ENCODE peak calls at places on chromosome 4, in seven cellular contexts. N, G, I, S, Z, K and V are unnamed samples.

GRCh38 chr4:13546374-13546854 is 2.1 kb upstream of the NKX3-2 start:
- ATAC-seq in Z (no peak), I (no peak), G (no peak), S (no peak), N (no peak), K (no peak), V (no peak)

GRCh38 chr4:186554890-186555827 is at the start of gene MTNR1A:
- ATAC-seq in I (peak; percentile 75), S (peak; percentile 21), Z (no peak), K (no peak), G (peak; percentile 87), N (peak; percentile 88), V (no peak)

GRCh38 chr4:76956961-76957738 is 7.6 kb downstream of the SEPTIN11 start:
- ATAC-seq in S (peak; percentile 25), Z (no peak), I (no peak), K (no peak), N (peak; percentile 89), G (no peak), V (no peak)

GRCh38 chr4:77525538-77525937 is 80.1 kb upstream of the CXCL13 start:
- ATAC-seq in K (no peak), G (no peak), S (no peak), N (no peak), I (no peak), Z (no peak), V (no peak)

GRCh38 chr4:141020801-141021261 is 112.4 kb downstream of the RNF150 start:
- ATAC-seq in Z (no peak), S (no peak), N (no peak), I (no peak), K (no peak), G (no peak), V (no peak)

GRCh38 chr4:186249785-186250739 is 15.9 kb upstream of the F11 start:
- ATAC-seq in G (no peak), K (no peak), Z (no peak), S (no peak), I (no peak), N (no peak), V (no peak)

GRCh38 chr4:89254847-89255246 is 52.8 kb downstream of the GPRIN3 start:
- ATAC-seq in I (peak; percentile 84), Z (peak; percentile 77), K (peak; percentile 76), N (peak; percentile 74), G (no peak), S (peak; percentile 85), V (no peak)

GRCh38 chr4:81052119-81053068 is 21.9 kb downstream of the BMP3 start:
- ATAC-seq in K (peak; percentile 99), S (peak; percentile 90), G (peak; percentile 76), N (peak; percentile 96), I (peak; percentile 99), Z (peak; percentile 65), V (peak; percentile 64)

GRCh38 chr4:127559981-127560380 is 72.8 kb upstream of the INTU start:
- ATAC-seq in N (no peak), G (no peak), I (no peak), K (no peak), Z (no peak), S (no peak), V (no peak)

GRCh38 chr4:183635333-183635732 is 23.7 kb downstream of the RWDD4 start:
- ATAC-seq in S (no peak), K (no peak), I (no peak), Z (no peak), G (no peak), N (no peak), V (no peak)

GRCh38 chr4:8255698-8256441 is 13.7 kb upstream of the HTRA3 start:
- ATAC-seq in S (no peak), Z (peak; percentile 20), K (peak; percentile 66), G (no peak), N (no peak), I (no peak), V (peak; percentile 78)

GRCh38 chr4:6087669-6088068 is 69.4 kb upstream of the C4orf50 start:
- ATAC-seq in I (peak; percentile 93), N (peak; percentile 88), Z (no peak), G (peak; percentile 80), S (peak; percentile 49), K (no peak), V (no peak)

GRCh38 chr4:20348411-20348810 is 96.7 kb downstream of the SLIT2 start:
- ATAC-seq in G (no peak), I (no peak), N (no peak), K (no peak), Z (no peak), S (no peak), V (no peak)

GRCh38 chr4:88964450-88964849 is 92.5 kb downstream of the FAM13A start:
- ATAC-seq in K (peak; percentile 81), Z (no peak), N (no peak), G (no peak), S (peak; percentile 23), I (peak; percentile 47), V (no peak)

GRCh38 chr4:141350122-141350904 is 129.6 kb downstream of the ZNF330 start:
- ATAC-seq in G (no peak), I (no peak), N (no peak), K (no peak), Z (peak; percentile 51), S (no peak), V (peak; percentile 36)

GRCh38 chr4:10587697-10588096 is 96.9 kb downstream of the CLNK start:
- ATAC-seq in N (no peak), S (no peak), Z (no peak), I (no peak), K (no peak), G (no peak), V (no peak)

GRCh38 chr4:73544620-73545019 is 63.1 kb downstream of the AFM start:
- ATAC-seq in N (peak; percentile 87), G (no peak), I (no peak), S (no peak), Z (no peak), K (no peak), V (no peak)

GRCh38 chr4:75892508-75892907 is 9.7 kb downstream of the PPEF2 start:
- ATAC-seq in S (peak; percentile 89), G (no peak), N (peak; percentile 91), K (peak; percentile 65), I (peak; percentile 94), Z (no peak), V (no peak)

GRCh38 chr4:76696109-76696508 is 201.8 kb downstream of the SOWAHB start:
- ATAC-seq in S (no peak), K (no peak), Z (no peak), N (peak; percentile 57), I (peak; percentile 49), G (no peak), V (peak; percentile 41)

GRCh38 chr4:13840573-13841185 is 213.2 kb upstream of the BOD1L1 start:
- ATAC-seq in I (no peak), N (no peak), K (no peak), Z (no peak), G (no peak), S (no peak), V (no peak)

GRCh38 chr4:79920454-79920853 is 152.6 kb downstream of the ANTXR2 start:
- ATAC-seq in I (no peak), Z (no peak), K (no peak), S (no peak), N (no peak), G (no peak), V (no peak)

GRCh38 chr4:140930556-140930955 is 174.4 kb upstream of the TBC1D9 start:
- ATAC-seq in Z (no peak), K (no peak), S (no peak), G (no peak), I (no peak), N (no peak), V (peak; percentile 49)

GRCh38 chr4:3059090-3059428 is 15.3 kb downstream of the HTT-AS start:
- ATAC-seq in K (peak; percentile 96), I (no peak), N (no peak), S (no peak), Z (no peak), G (no peak), V (no peak)

GRCh38 chr4:6972911-6973310 is 63.3 kb downstream of the TBC1D14 start:
- ATAC-seq in I (no peak), Z (no peak), G (no peak), K (no peak), N (no peak), S (no peak), V (no peak)

DNA sequence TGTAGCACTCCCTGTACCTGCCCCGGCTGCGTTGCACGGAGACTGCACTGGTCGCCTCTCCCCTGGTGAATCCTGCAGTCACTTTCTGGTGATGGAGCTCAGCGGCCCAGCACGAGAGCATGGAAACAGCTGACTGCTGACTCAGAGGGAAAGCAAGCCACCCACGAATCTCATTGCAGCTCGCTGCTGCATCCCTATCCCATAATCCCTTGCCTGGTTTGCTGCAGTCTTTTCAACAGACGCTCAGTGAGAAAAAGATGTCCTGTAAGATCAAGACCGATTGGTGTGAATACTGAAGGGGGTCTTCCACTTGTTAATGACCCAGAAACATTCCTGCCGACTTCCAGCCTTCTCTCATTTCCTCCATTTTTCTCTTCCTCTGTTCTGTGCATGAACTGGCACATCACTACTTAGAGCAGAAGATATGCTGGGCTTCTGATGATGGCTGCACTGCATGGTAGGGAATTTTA is 52.9 kb downstream of the TRIM2 start:
- ATAC-seq in I (no peak), N (no peak), Z (no peak), S (no peak), G (peak; percentile 74), K (peak; percentile 52), V (peak; percentile 65)
- TF ChIP-seq POLR2AphosphoS5 in I (no peak), N (no peak), Z (no peak), S (no peak), G (no peak), K (no peak), V (peak; percentile 24)

GRCh38 chr4:33592701-33593100 is 2651.6 kb downstream of the ARAP2 start:
- ATAC-seq in G (no peak), N (no peak), Z (no peak), I (no peak), K (no peak), S (no peak), V (no peak)
- H3K9me3 ChIP-seq in G (no peaks in the 10 kb centered on the region), N (peaks cover 87% of the 10 kb centered on the region), Z (no peaks in the 10 kb centered on the region), I (peaks cover 21% of the 10 kb centered on the region), K (no peaks in the 10 kb centered on the region), S (peaks cover 2% of the 10 kb centered on the region), V (no peaks in the 10 kb centered on the region)

DNA sequence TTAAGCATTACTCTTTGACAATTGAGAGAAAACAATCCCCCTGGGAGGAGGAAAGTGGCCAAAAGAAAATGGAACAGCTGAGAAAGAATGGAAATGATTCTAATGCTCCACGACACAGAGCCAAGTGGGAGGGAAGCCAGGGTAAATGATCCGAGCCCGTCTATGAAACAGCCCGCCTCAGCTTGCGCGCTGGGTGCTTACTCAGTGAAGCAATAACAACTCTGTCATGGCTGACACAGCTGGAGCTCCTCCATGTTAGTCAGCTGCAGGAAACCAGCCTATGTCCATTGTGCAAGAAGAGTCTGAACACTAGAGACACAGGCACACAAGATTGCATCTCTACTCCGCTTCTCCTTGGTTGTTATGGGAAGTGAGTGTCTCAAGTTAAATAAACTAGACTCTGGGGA is 19.3 kb downstream of the NOA1 start:
- ATAC-seq in S (peak; percentile 82), Z (peak; percentile 79), I (no peak), K (no peak), N (peak; percentile 45), G (no peak), V (peak; percentile 98)
- TF ChIP-seq POLR2AphosphoS5 in S (no peak), Z (peak; percentile 52), I (no peak), K (no peak), N (no peak), G (no peak), V (peak; percentile 70)

GRCh38 chr4:139419388-139419914 is 34.5 kb upstream of the RAB33B start:
- ATAC-seq in K (peak; percentile 27), G (no peak), Z (peak; percentile 67), S (no peak), N (no peak), I (no peak), V (peak; percentile 81)
- H3K9me3 ChIP-seq in K (no peaks in the 10 kb centered on the region), G (no peaks in the 10 kb centered on the region), Z (no peaks in the 10 kb centered on the region), S (no peaks in the 10 kb centered on the region), N (no peaks in the 10 kb centered on the region), I (no peaks in the 10 kb centered on the region), V (no peaks in the 10 kb centered on the region)

GRCh38 chr4:101256222-101256621 is 91.1 kb downstream of the PPP3CA start:
- ATAC-seq in G (no peak), N (no peak), K (no peak), Z (no peak), I (no peak), S (no peak), V (no peak)
- TF ChIP-seq POLR2AphosphoS5 in G (no peak), N (no peak), K (no peak), Z (no peak), I (no peak), S (no peak), V (no peak)